ENCODE peak calls at places on chromosomes 4 and X, in five cellular contexts. X is AG04450, W is NAMALWA, S is SJSA1, L is A549. P is an unnamed sample.

GRCh38 chrX:124098089-124098488 is 136.6 kb downstream of the STAG2 start:
- DNase-seq in X (peak), W (peak), S (no peak), L (no peak), P (peak)

GRCh38 chr4:128565565-128566186 is 243.8 kb upstream of the JADE1 start:
- DNase-seq in X (no peak), W (peak), S (peak), L (no peak), P (no peak)

GRCh38 chrX:120749141-120749846 is 119.4 kb upstream of the C1GALT1C1 start:
- DNase-seq in X (no peak), W (peak), S (no peak), L (no peak), P (no peak)

GRCh38 chr4:89781321-89781720 is 55.6 kb downstream of the SNCA start:
- DNase-seq in X (no peak), W (no peak), S (no peak), L (no peak), P (no peak)

GRCh38 chr4:23269583-23269982 is 576.8 kb downstream of the GBA3 start:
- DNase-seq in X (no peak), W (no peak), S (no peak), L (no peak), P (no peak)

GRCh38 chr4:71241467-71242401 is 97.1 kb upstream of the SLC4A4 start:
- DNase-seq in X (no peak), W (no peak), S (no peak), L (no peak), P (no peak)

GRCh38 chr4:186472948-186473347 is 82.4 kb downstream of the MTNR1A start:
- DNase-seq in X (peak), W (peak), S (no peak), L (peak), P (no peak)

GRCh38 chrX:41621236-41621651 is 67.5 kb upstream of the GPR34 start:
- DNase-seq in X (no peak), W (no peak), S (no peak), L (peak), P (no peak)

GRCh38 chr4:87555751-87556619 is 26.8 kb upstream of the SPARCL1 start:
- DNase-seq in X (no peak), W (no peak), S (no peak), L (peak), P (no peak)

P was measured in amniotic stem cell.